ENCODE peak calls at places on chromosomes 5 and 9, in eight cellular contexts. S is HS-5; K is ELR; F is effector memory CD4-positive, alpha-beta T cell; V is AML-193; Z is HTR-8/SVneo; J is SW480; A is stimulated activated CD8-positive, alpha-beta memory T cell treated with anti-CD3 and anti-CD28 coated beads, Interleukin-4, amount 100 ng/mL, for 1 hour. G is an unnamed sample.
A peak's percentile ranks its signal among the peaks of the same experiment; 100 is the strongest.

GRCh38 chr9:131817627-131818026 is 77.8 kb upstream of the RAPGEF1 start:
- DNase-seq in A (no peak), F (no peak), K (no peak), S (no peak), V (no peak), J (no peak), Z (no peak), G (no peak)

GRCh38 chr5:179348833-179349232 is 3.6 kb upstream of the ADAMTS2 start:
- DNase-seq in A (no peak), S (no peak), Z (no peak), V (no peak), K (no peak), J (no peak), F (no peak), G (no peak)

GRCh38 chr5:163758283-163758711 is 252.9 kb downstream of the MAT2B start:
- DNase-seq in A (no peak), V (no peak), S (no peak), F (no peak), J (no peak), K (no peak), Z (no peak), G (no peak)

GRCh38 chr5:172902497-172903472 is 56.4 kb upstream of the RPL26L1 start:
- DNase-seq in A (no peak), Z (peak; percentile 86), S (no peak), V (no peak), F (no peak), J (no peak), K (peak; percentile 90), G (no peak)

GRCh38 chr5:150490754-150491153 is 17.2 kb upstream of the NDST1 start:
- DNase-seq in Z (no peak), V (peak; percentile 35), S (no peak), F (no peak), J (no peak), A (no peak), K (no peak), G (no peak)

GRCh38 chr5:53095931-53096525 is 13.5 kb downstream of the MOCS2 start:
- DNase-seq in V (peak; percentile 50), Z (peak; percentile 64), K (peak; percentile 67), J (peak; percentile 29), A (peak; percentile 41), S (peak; percentile 28), F (peak; percentile 62), G (peak; percentile 50)

GRCh38 chr9:81613002-81613750 is 76.2 kb downstream of the TLE1 start:
- DNase-seq in S (no peak), K (no peak), V (no peak), F (no peak), J (no peak), A (no peak), Z (no peak), G (no peak)

GRCh38 chr5:179125789-179126505 is 65.8 kb downstream of the ZNF354C start:
- DNase-seq in V (no peak), J (no peak), Z (no peak), S (no peak), K (no peak), F (no peak), A (no peak), G (no peak)

GRCh38 chr9:83775932-83776331 is 41.6 kb downstream of the GKAP1 start:
- DNase-seq in Z (no peak), S (no peak), K (no peak), F (no peak), J (no peak), A (no peak), V (no peak), G (no peak)

GRCh38 chr9:120348951-120349429 is 231.0 kb downstream of the CDK5RAP2 start:
- DNase-seq in A (no peak), Z (peak; percentile 62), V (peak; percentile 2), F (no peak), J (peak; percentile 41), S (no peak), K (peak; percentile 65), G (no peak)

GRCh38 chr9:93452710-93453046 is 703 bp downstream of the FAM120AOS start:
- DNase-seq in V (no peak), F (peak; percentile 12), K (peak; percentile 42), A (no peak), S (no peak), J (no peak), Z (no peak), G (no peak)

GRCh38 chr5:50663636-50664035 is 2.8 kb upstream of the PARP8 start:
- DNase-seq in J (no peak), S (no peak), V (peak; percentile 19), K (no peak), Z (no peak), A (no peak), F (no peak), G (no peak)

G was measured in foreskin melanocyte.